ENCODE peak calls at places on chromosomes 7 and 10, in eight cellular contexts. One of them, this sample, is unnamed.

GRCh38 chr7:72025381-72025960 is 386.7 kb downstream of the CALN1 start:
- DNase-seq in H1: no peak
- DNase-seq in kidney: no peak
- DNase-seq in OCI-LY7: no peak
- DNase-seq in fibroblast of lung: no peak
- DNase-seq in uterus: no peak
- DNase-seq in Peyer's patch: no peak
- DNase-seq in left ventricle myocardium inferior: no peak
- DNase-seq in this sample: no peak

GRCh38 chr10:47452495-47453434 is 31.1 kb downstream of the ANXA8 start:
- DNase-seq in H1: no peak
- DNase-seq in left ventricle myocardium inferior: no peak
- DNase-seq in Peyer's patch: no peak
- DNase-seq in OCI-LY7: no peak
- DNase-seq in uterus: no peak
- DNase-seq in fibroblast of lung: no peak
- DNase-seq in kidney: peak; percentile 67
- DNase-seq in this sample: no peak

GRCh38 chr7:134500406-134500805 is 27.0 kb upstream of the AKR1B10 start:
- DNase-seq in uterus: no peak
- DNase-seq in left ventricle myocardium inferior: no peak
- DNase-seq in H1: no peak
- DNase-seq in fibroblast of lung: no peak
- DNase-seq in Peyer's patch: no peak
- DNase-seq in kidney: no peak
- DNase-seq in OCI-LY7: no peak
- DNase-seq in this sample: no peak

GRCh38 chr10:102931643-102932042 is 13.5 kb downstream of the CNNM2 start:
- DNase-seq in fibroblast of lung: no peak
- DNase-seq in kidney: no peak
- DNase-seq in H1: no peak
- DNase-seq in left ventricle myocardium inferior: no peak
- DNase-seq in uterus: no peak
- DNase-seq in OCI-LY7: no peak
- DNase-seq in Peyer's patch: no peak
- DNase-seq in this sample: no peak

GRCh38 chr10:28463141-28463540 is 69.8 kb upstream of the WAC start:
- DNase-seq in H1: no peak
- DNase-seq in left ventricle myocardium inferior: no peak
- DNase-seq in OCI-LY7: no peak
- DNase-seq in fibroblast of lung: no peak
- DNase-seq in uterus: no peak
- DNase-seq in kidney: no peak
- DNase-seq in Peyer's patch: no peak
- DNase-seq in this sample: no peak

GRCh38 chr7:92646966-92647625 is 56.9 kb upstream of the FAM133B start:
- DNase-seq in OCI-LY7: no peak
- DNase-seq in uterus: no peak
- DNase-seq in left ventricle myocardium inferior: no peak
- DNase-seq in Peyer's patch: no peak
- DNase-seq in fibroblast of lung: no peak
- DNase-seq in kidney: no peak
- DNase-seq in H1: no peak
- DNase-seq in this sample: no peak

GRCh38 chr10:4685495-4685894 is 140.5 kb upstream of the AKR1E2 start:
- DNase-seq in kidney: no peak
- DNase-seq in uterus: no peak
- DNase-seq in H1: no peak
- DNase-seq in left ventricle myocardium inferior: no peak
- DNase-seq in Peyer's patch: no peak
- DNase-seq in OCI-LY7: no peak
- DNase-seq in fibroblast of lung: no peak
- DNase-seq in this sample: no peak

GRCh38 chr10:84329094-84329611 is 764 bp downstream of the CCSER2 start:
- DNase-seq in fibroblast of lung: peak; percentile 51
- DNase-seq in left ventricle myocardium inferior: no peak
- DNase-seq in uterus: peak; percentile 31
- DNase-seq in kidney: no peak
- DNase-seq in OCI-LY7: peak; percentile 72
- DNase-seq in H1: no peak
- DNase-seq in Peyer's patch: peak; percentile 68
- DNase-seq in this sample: no peak

GRCh38 chr10:6120691-6121090 is 31.9 kb downstream of the RBM17 start:
- DNase-seq in uterus: peak; percentile 71
- DNase-seq in H1: no peak
- DNase-seq in left ventricle myocardium inferior: no peak
- DNase-seq in OCI-LY7: no peak
- DNase-seq in Peyer's patch: no peak
- DNase-seq in kidney: no peak
- DNase-seq in fibroblast of lung: no peak
- DNase-seq in this sample: no peak

GRCh38 chr7:81029523-81029922 is 110.7 kb upstream of the SEMA3C start:
- DNase-seq in uterus: no peak
- DNase-seq in kidney: no peak
- DNase-seq in H1: no peak
- DNase-seq in Peyer's patch: no peak
- DNase-seq in OCI-LY7: no peak
- DNase-seq in fibroblast of lung: no peak
- DNase-seq in left ventricle myocardium inferior: no peak
- DNase-seq in this sample: no peak

GRCh38 chr10:132254841-132255240 is 52.9 kb downstream of the STK32C start:
- DNase-seq in H1: no peak
- DNase-seq in OCI-LY7: no peak
- DNase-seq in left ventricle myocardium inferior: no peak
- DNase-seq in Peyer's patch: no peak
- DNase-seq in fibroblast of lung: no peak
- DNase-seq in uterus: no peak
- DNase-seq in kidney: no peak
- DNase-seq in this sample: no peak

GRCh38 chr10:74388801-74389200 is 237.8 kb downstream of the ADK start:
- DNase-seq in OCI-LY7: no peak
- DNase-seq in fibroblast of lung: no peak
- DNase-seq in kidney: no peak
- DNase-seq in uterus: no peak
- DNase-seq in left ventricle myocardium inferior: no peak
- DNase-seq in Peyer's patch: no peak
- DNase-seq in H1: no peak
- DNase-seq in this sample: no peak

GRCh38 chr7:125495997-125496396 is 566.4 kb upstream of the POT1 start:
- DNase-seq in H1: no peak
- DNase-seq in uterus: no peak
- DNase-seq in OCI-LY7: no peak
- DNase-seq in left ventricle myocardium inferior: no peak
- DNase-seq in fibroblast of lung: no peak
- DNase-seq in kidney: no peak
- DNase-seq in Peyer's patch: no peak
- DNase-seq in this sample: no peak

GRCh38 chr7:137480824-137481365 is 137.4 kb upstream of the PTN start:
- DNase-seq in Peyer's patch: no peak
- DNase-seq in fibroblast of lung: no peak
- DNase-seq in kidney: no peak
- DNase-seq in uterus: no peak
- DNase-seq in OCI-LY7: no peak
- DNase-seq in left ventricle myocardium inferior: no peak
- DNase-seq in H1: no peak
- DNase-seq in this sample: no peak

GRCh38 chr10:91023708-91024438 is 103.0 kb upstream of the ANKRD1 start:
- DNase-seq in Peyer's patch: no peak
- DNase-seq in left ventricle myocardium inferior: no peak
- DNase-seq in OCI-LY7: no peak
- DNase-seq in fibroblast of lung: peak; percentile 6
- DNase-seq in H1: no peak
- DNase-seq in kidney: no peak
- DNase-seq in uterus: no peak
- DNase-seq in this sample: no peak

GRCh38 chr7:50731703-50732582 is 50.8 kb downstream of the GRB10 start:
- DNase-seq in H1: no peak
- DNase-seq in Peyer's patch: no peak
- DNase-seq in fibroblast of lung: no peak
- DNase-seq in kidney: no peak
- DNase-seq in left ventricle myocardium inferior: no peak
- DNase-seq in uterus: no peak
- DNase-seq in OCI-LY7: no peak
- DNase-seq in this sample: no peak

GRCh38 chr7:41136551-41136950 is 566.3 kb downstream of the INHBA start:
- DNase-seq in OCI-LY7: no peak
- DNase-seq in left ventricle myocardium inferior: no peak
- DNase-seq in kidney: peak; percentile 61
- DNase-seq in fibroblast of lung: no peak
- DNase-seq in H1: no peak
- DNase-seq in uterus: no peak
- DNase-seq in Peyer's patch: no peak
- DNase-seq in this sample: no peak

GRCh38 chr7:5420841-5421625 is 2.6 kb downstream of the TNRC18 start:
- DNase-seq in kidney: peak; percentile 71
- DNase-seq in fibroblast of lung: no peak
- DNase-seq in left ventricle myocardium inferior: peak; percentile 28
- DNase-seq in OCI-LY7: no peak
- DNase-seq in Peyer's patch: peak; percentile 54
- DNase-seq in uterus: no peak
- DNase-seq in H1: no peak
- DNase-seq in this sample: peak; percentile 92

GRCh38 chr10:55627526-55628170 is 733.4 kb downstream of the ZWINT start:
- DNase-seq in Peyer's patch: no peak
- DNase-seq in OCI-LY7: no peak
- DNase-seq in left ventricle myocardium inferior: no peak
- DNase-seq in kidney: peak; percentile 50
- DNase-seq in H1: no peak
- DNase-seq in uterus: no peak
- DNase-seq in fibroblast of lung: no peak
- DNase-seq in this sample: peak; percentile 39

GRCh38 chr10:4198216-4198615 is 413.2 kb upstream of the KLF6 start:
- DNase-seq in fibroblast of lung: no peak
- DNase-seq in OCI-LY7: no peak
- DNase-seq in uterus: no peak
- DNase-seq in Peyer's patch: no peak
- DNase-seq in kidney: no peak
- DNase-seq in left ventricle myocardium inferior: no peak
- DNase-seq in H1: no peak
- DNase-seq in this sample: no peak

GRCh38 chr10:12717981-12718707 is 283.4 kb downstream of the CCDC3 start:
- DNase-seq in H1: no peak
- DNase-seq in uterus: no peak
- DNase-seq in OCI-LY7: no peak
- DNase-seq in kidney: no peak
- DNase-seq in left ventricle myocardium inferior: no peak
- DNase-seq in fibroblast of lung: peak; percentile 66
- DNase-seq in Peyer's patch: no peak
- DNase-seq in this sample: no peak

GRCh38 chr7:47538846-47539311 is 43.0 kb downstream of the TNS3 start:
- DNase-seq in fibroblast of lung: no peak
- DNase-seq in Peyer's patch: no peak
- DNase-seq in left ventricle myocardium inferior: peak; percentile 0
- DNase-seq in kidney: no peak
- DNase-seq in uterus: no peak
- DNase-seq in H1: no peak
- DNase-seq in OCI-LY7: no peak
- DNase-seq in this sample: no peak
- H3K4me1 ChIP-seq in fibroblast of lung: peaks cover 11% of the 10 kb centered on the region
- H3K4me1 ChIP-seq in Peyer's patch: no peaks in the 10 kb centered on the region
- H3K4me1 ChIP-seq in left ventricle myocardium inferior: peaks cover 43% of the 10 kb centered on the region
- H3K4me1 ChIP-seq in kidney: peaks cover 42% of the 10 kb centered on the region
- H3K4me1 ChIP-seq in uterus: no peaks in the 10 kb centered on the region
- H3K4me1 ChIP-seq in H1: peaks cover 20% of the 10 kb centered on the region
- H3K4me1 ChIP-seq in OCI-LY7: peaks cover 6% of the 10 kb centered on the region
- H3K4me1 ChIP-seq in this sample: peaks cover 14% of the 10 kb centered on the region

GRCh38 chr10:87952612-87953011 is 89.2 kb downstream of the PTEN start:
- DNase-seq in OCI-LY7: no peak
- DNase-seq in fibroblast of lung: no peak
- DNase-seq in H1: no peak
- DNase-seq in uterus: no peak
- DNase-seq in kidney: no peak
- DNase-seq in left ventricle myocardium inferior: no peak
- DNase-seq in Peyer's patch: no peak
- DNase-seq in this sample: no peak
- TF ChIP-seq CTCF in OCI-LY7: no peak
- TF ChIP-seq CTCF in fibroblast of lung: no peak
- TF ChIP-seq CTCF in H1: no peak
- TF ChIP-seq CTCF in uterus: no peak
- TF ChIP-seq CTCF in kidney: no peak
- TF ChIP-seq CTCF in left ventricle myocardium inferior: no peak
- TF ChIP-seq CTCF in Peyer's patch: no peak
- TF ChIP-seq CTCF in this sample: no peak

DNA sequence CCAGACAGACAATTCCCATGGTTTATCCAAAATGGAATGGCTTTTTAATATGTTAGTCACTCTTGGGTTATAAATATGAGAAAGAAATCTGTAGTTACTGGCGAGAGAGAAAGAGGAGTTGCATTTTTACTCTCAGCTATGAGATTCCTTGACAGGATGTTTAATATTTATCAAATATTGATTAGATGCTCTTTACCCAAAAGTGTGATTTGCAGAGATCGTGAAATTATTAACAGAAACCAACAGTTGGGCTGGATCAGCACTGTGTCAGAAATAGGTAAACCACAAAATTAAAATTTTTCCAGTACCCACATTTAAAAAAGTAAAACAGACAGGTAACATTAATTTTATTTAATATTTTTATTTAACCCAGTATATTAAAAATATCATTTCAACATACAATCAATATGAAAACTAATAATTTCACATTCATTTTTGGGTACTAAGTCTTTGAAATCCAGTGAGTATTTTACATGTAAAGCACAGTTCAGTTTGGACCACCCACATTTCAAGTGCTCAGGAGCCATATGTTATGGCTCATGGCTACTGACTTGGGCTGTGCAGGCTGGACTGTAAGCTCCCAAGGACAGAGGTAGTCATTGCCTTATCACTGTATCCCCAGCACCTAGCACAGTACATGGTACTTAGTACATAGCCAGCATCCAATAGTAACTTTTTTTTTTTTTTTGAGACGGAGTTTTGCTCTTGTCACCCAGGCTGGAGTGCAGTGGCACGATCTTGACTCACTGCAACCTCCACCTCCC is 42.5 kb downstream of the KLHDC10 start:
- DNase-seq in fibroblast of lung: no peak
- DNase-seq in uterus: no peak
- DNase-seq in H1: no peak
- DNase-seq in Peyer's patch: no peak
- DNase-seq in kidney: no peak
- DNase-seq in OCI-LY7: no peak
- DNase-seq in left ventricle myocardium inferior: no peak
- DNase-seq in this sample: no peak
- H3K27ac ChIP-seq in fibroblast of lung: no peak overlapping the region
- H3K27ac ChIP-seq in uterus: no peak overlapping the region
- H3K27ac ChIP-seq in H1: no peak overlapping the region
- H3K27ac ChIP-seq in Peyer's patch: no peak overlapping the region
- H3K27ac ChIP-seq in kidney: no peak overlapping the region
- H3K27ac ChIP-seq in OCI-LY7: no peak overlapping the region
- H3K27ac ChIP-seq in left ventricle myocardium inferior: no peak overlapping the region
- H3K27ac ChIP-seq in this sample: no peak overlapping the region

DNA sequence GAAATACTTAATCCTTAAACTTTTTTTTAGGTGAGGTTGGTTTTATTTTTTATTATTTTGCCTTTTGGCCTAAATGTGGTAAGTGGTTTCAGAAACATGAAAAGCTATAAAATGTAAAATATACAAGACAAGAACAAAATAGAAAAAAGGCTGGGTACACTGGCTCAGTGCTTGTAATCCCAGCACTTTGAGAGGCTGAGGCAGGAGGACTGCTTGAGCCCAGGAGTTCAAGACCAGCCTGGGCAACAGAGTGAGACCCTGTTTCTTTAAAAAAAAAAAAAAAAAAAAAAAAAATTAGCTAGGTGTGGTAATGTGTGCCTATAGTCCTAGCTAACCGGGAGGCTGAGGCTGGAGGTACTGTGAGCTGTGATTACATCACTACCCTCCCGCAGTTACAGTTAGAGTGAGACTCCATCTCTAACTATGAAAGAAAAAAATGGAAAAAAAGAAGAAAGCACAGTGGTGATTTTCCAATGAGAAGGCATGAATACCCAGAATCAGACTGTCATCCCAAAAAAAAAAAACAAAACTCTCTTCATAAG is 270.1 kb upstream of the MKLN1 start:
- DNase-seq in kidney: no peak
- DNase-seq in H1: no peak
- DNase-seq in fibroblast of lung: no peak
- DNase-seq in left ventricle myocardium inferior: no peak
- DNase-seq in Peyer's patch: no peak
- DNase-seq in OCI-LY7: peak; percentile 49
- DNase-seq in uterus: no peak
- DNase-seq in this sample: no peak
- H3K4me1 ChIP-seq in kidney: peaks cover 10% of the 10 kb centered on the region
- H3K4me1 ChIP-seq in H1: no peaks in the 10 kb centered on the region
- H3K4me1 ChIP-seq in fibroblast of lung: no peaks in the 10 kb centered on the region
- H3K4me1 ChIP-seq in left ventricle myocardium inferior: peaks cover 79% of the 10 kb centered on the region
- H3K4me1 ChIP-seq in Peyer's patch: peaks cover 22% of the 10 kb centered on the region
- H3K4me1 ChIP-seq in OCI-LY7: peaks cover 31% of the 10 kb centered on the region
- H3K4me1 ChIP-seq in uterus: peaks cover 9% of the 10 kb centered on the region
- H3K4me1 ChIP-seq in this sample: peaks cover 15% of the 10 kb centered on the region